ENCODE peak calls at places on chromosomes 5 and 9, in four cellular contexts. K, I, L and X are unnamed samples.

GRCh38 chr5:85868070-85868469 is 749.7 kb upstream of the COX7C start:
- DNase-seq in L (no peak), I (no peak), K (no peak), X (no peak)

GRCh38 chr5:42691413-42691861 is 65.2 kb upstream of the CCDC152 start:
- DNase-seq in I (no peak), K (no peak), L (peak), X (no peak)

GRCh38 chr5:139636207-139636792 is 11.8 kb upstream of the CXXC5 start:
- DNase-seq in L (no peak), K (no peak), I (no peak), X (no peak)

GRCh38 chr5:68891718-68892117 is 202.1 kb upstream of the SLC30A5 start:
- DNase-seq in I (no peak), L (no peak), K (no peak), X (no peak)

GRCh38 chr5:143562935-143563334 is 159.4 kb upstream of the NR3C1 start:
- DNase-seq in I (no peak), L (peak), K (no peak), X (no peak)

GRCh38 chr9:385818-386398 is 171.2 kb downstream of the DOCK8 start:
- DNase-seq in K (peak), L (no peak), I (no peak), X (peak)

GRCh38 chr9:78273761-78274160 is 23.2 kb upstream of the PSAT1 start:
- DNase-seq in L (no peak), I (no peak), K (no peak), X (no peak)

GRCh38 chr9:69546265-69546664 is 125.9 kb downstream of the APBA1 start:
- DNase-seq in I (no peak), L (no peak), K (no peak), X (no peak)

GRCh38 chr9:136264046-136264802 is 18.6 kb upstream of the QSOX2 start:
- DNase-seq in I (no peak), K (no peak), L (no peak), X (no peak)

GRCh38 chr9:32502996-32503395 is 23.0 kb downstream of the RIGI start:
- DNase-seq in I (no peak), L (no peak), K (no peak), X (no peak)

GRCh38 chr5:10563940-10564837 is at the start of gene ANKRD33B:
- DNase-seq in K (no peak), L (no peak), I (peak), X (no peak)

GRCh38 chr5:143431789-143432188 is 28.3 kb upstream of the NR3C1 start:
- DNase-seq in I (no peak), L (no peak), K (no peak), X (no peak)

DNA sequence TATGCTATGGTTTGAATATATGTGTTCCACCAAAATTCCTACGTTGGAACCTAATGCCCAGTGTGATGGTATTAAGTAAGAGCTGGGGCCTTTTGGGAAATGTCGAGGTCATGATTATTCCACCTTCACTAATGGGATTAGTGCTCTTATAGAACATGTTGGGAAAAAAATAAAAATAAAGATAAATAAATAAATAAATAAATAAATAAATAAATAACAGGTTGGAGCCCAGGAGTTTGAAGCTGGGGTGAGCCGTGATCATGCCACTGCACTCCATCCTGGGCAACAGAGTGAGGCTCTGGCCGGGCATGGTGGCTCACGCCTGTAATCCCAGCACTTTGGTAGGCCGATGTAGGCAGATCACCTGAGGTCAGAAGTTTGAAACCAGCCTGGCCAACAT is 22.5 kb downstream of the BASP1 start:
- DNase-seq in L (no peak), K (no peak), I (no peak), X (no peak)
- TF ChIP-seq CTCF in L (no peak), K (no peak), I (no peak), X (no peak)

GRCh38 chr5:126487596-126487995 is 64.4 kb downstream of the GRAMD2B start:
- DNase-seq in L (no peak), K (no peak), I (no peak), X (no peak)

GRCh38 chr5:126488362-126489065 is 65.3 kb downstream of the GRAMD2B start:
- DNase-seq in L (no peak), I (no peak), K (no peak), X (no peak)

GRCh38 chr5:126484248-126484647 is 61.0 kb downstream of the GRAMD2B start:
- DNase-seq in K (no peak), I (no peak), L (no peak), X (no peak)

GRCh38 chr5:126483156-126483555 is 59.9 kb downstream of the GRAMD2B start:
- DNase-seq in L (no peak), I (no peak), K (peak), X (no peak)

GRCh38 chr5:126486332-126486731 is 63.1 kb downstream of the GRAMD2B start:
- DNase-seq in I (no peak), K (no peak), L (peak), X (no peak)
- TF ChIP-seq CTCF in I (no peak), K (no peak), L (no peak), X (no peak)

GRCh38 chr9:121074370-121075250 is at the start of gene CNTRL:
- DNase-seq in I (peak), L (peak), K (peak), X (peak)
- TF ChIP-seq CTCF in I (no peak), L (no peak), K (no peak), X (no peak)

GRCh38 chr9:135010921-135011320 is 76.5 kb upstream of the OLFM1 start:
- DNase-seq in I (no peak), K (no peak), L (no peak), X (no peak)
- TF ChIP-seq CTCF in I (no peak), K (no peak), L (no peak), X (no peak)

DNA sequence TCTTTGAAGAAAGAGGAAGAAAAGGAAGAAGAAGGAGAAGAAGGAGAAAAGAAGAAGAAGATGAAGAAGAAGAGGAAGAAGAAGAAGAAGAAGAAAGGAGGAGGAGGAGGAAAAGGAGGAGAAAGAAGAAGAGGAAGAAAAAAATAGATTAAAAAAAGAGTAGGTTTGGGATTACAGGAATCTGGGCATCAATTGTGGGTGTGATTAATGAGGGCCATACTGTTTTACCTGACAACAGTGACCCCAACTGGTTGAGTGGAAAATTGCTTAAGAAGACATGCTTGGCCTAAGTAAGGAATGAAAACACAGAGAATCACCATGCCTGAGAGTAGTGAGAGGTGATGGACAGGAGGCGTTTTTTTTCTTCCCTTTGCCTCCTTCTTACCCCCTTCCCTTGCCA is 114.6 kb downstream of the FAM170A start:
- DNase-seq in I (no peak), K (peak), L (no peak), X (peak)
- TF ChIP-seq CTCF in I (peak), K (peak), L (no peak), X (peak)

DNA sequence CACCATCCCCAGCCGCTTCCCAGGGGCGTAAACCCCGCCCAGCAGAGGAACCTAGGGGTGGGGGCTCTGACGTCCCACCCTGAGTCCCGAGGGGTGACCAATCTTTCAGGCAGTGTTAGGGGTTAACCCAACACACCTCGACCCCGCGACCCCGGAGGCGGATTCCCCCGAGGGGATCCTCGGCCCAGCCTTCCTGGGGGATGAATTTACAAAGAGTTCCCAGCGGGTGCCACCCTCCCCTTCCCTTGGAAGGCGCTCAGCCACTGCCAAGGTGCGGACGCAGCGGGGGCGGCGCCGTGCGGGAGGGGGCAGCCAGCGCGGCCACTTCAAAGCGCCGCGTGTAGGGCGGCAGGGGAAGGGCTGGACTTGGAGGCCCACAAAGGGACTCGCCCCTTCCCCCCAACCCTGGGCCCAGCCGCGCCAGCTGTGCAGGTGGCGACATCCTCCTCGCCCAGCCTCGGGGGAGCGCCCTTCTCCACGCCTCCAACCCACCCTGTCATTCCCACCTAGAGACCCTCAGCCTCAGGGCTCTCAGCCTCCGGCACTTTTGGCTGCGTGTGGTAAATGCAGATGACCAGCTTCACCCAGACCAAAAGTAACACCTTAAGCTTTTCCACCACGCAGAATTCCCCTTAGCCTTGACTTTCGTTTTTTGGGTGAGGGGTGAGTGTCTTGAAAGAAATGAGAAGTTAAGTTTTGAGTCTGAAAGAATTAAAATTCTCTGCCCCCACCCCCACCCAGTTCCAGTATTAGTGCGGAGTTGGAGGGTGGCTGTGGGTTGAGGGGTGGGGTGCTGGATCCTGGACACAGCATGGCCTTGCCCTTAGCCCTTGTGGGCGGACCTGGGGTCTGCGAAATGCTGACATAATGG is 43.3 kb upstream of the TCF7 start:
- DNase-seq in L (no peak), I (no peak), K (no peak), X (no peak)
- TF ChIP-seq CTCF in L (no peak), I (no peak), K (no peak), X (no peak)

GRCh38 chr5:74582853-74583252 is 57.7 kb downstream of the ENC1 start:
- DNase-seq in I (no peak), K (no peak), L (no peak), X (no peak)
- TF ChIP-seq CTCF in I (no peak), K (no peak), L (no peak), X (no peak)

DNA sequence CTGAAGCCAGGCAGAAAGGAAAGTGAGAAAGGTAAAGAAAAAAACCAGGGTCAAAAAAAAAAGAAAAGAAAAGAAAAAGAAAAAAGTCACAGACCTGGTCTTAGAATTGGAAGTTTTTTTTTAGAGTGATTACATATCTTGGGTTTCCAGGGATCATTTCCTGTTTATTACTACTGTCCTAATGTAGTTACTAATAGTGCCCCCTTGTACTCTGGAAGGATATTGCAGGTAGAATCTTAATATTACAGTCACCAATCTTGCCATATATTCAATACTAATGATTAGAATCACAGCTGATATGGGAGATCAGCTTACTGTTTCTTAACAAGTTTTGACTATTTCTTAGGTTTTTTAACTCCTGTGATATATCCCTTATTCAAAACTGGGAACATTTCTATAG is 543.2 kb upstream of the CDH6 start:
- DNase-seq in L (no peak), I (no peak), K (no peak), X (no peak)
- TF ChIP-seq CTCF in L (no peak), I (no peak), K (no peak), X (no peak)

GRCh38 chr5:54964405-54964804 is 21.0 kb downstream of the ESM1 start:
- DNase-seq in L (no peak), I (no peak), K (no peak), X (no peak)

GRCh38 chr5:54965806-54966205 is 19.6 kb downstream of the ESM1 start:
- DNase-seq in K (no peak), I (no peak), L (no peak), X (no peak)

GRCh38 chr5:54956922-54957321 is 28.5 kb downstream of the ESM1 start:
- DNase-seq in L (no peak), K (no peak), I (no peak), X (no peak)

GRCh38 chr5:54959673-54960418 is 25.5 kb downstream of the ESM1 start:
- DNase-seq in L (no peak), K (no peak), I (no peak), X (no peak)
- TF ChIP-seq CTCF in L (no peak), K (peak), I (no peak), X (peak)

DNA sequence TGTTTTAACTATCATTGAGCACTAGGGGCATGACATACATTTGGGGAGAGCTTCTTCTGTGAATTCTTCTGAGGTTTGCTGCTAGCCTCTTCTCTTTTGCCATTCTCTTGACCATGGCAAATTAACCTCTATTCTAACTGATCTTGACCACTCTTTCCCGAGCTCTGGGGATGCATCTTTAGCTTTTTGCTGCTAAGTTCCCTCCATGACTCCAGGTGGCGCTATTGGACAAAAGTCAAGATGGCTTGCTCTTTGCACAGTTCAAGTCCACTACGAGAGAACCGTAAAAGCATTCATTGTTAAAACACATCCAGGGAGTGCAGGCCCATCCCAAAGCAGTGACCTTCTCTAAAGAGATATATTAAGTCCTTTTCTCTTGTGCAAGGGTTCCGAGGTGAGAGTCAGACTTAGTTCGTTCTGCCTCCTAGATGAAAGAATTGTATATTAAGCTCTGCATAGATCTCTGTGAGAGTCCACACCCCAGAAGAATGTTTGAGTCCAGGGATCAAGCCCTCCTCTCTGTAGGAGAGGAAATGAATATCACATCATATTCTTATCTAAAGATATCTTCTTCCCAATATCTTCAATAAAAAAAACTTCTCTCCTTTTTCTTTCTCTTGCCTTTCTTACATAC is 1152.9 kb upstream of the CDH6 start:
- DNase-seq in L (no peak), K (no peak), I (no peak), X (peak)
- TF ChIP-seq CTCF in L (no peak), K (peak), I (peak), X (peak)